ENCODE peak calls at places on chromosome 14, in four cellular contexts. One of them, this sample, is unnamed.

GRCh38 chr14:35539969-35540368 is 6.0 kb downstream of the INSM2 start:
- DNase-seq in Calu3: no peak
- DNase-seq in RWPE1: no peak
- DNase-seq in hepatocyte: no peak
- DNase-seq in this sample: no peak

GRCh38 chr14:77882098-77882497 is 82.2 kb downstream of the ADCK1 start:
- DNase-seq in hepatocyte: peak; percentile 39
- DNase-seq in Calu3: peak; percentile 19
- DNase-seq in RWPE1: no peak
- DNase-seq in this sample: peak; percentile 38

GRCh38 chr14:23058654-23059504 is 1.6 kb upstream of the CDH24 start:
- DNase-seq in Calu3: no peak
- DNase-seq in RWPE1: no peak
- DNase-seq in hepatocyte: no peak
- DNase-seq in this sample: no peak

GRCh38 chr14:99660006-99660566 is 15.2 kb downstream of the HHIPL1 start:
- DNase-seq in Calu3: no peak
- DNase-seq in hepatocyte: no peak
- DNase-seq in RWPE1: no peak
- DNase-seq in this sample: no peak

GRCh38 chr14:103185051-103186027 is 62.1 kb downstream of the TNFAIP2 start:
- DNase-seq in RWPE1: peak; percentile 70
- DNase-seq in Calu3: peak; percentile 31
- DNase-seq in hepatocyte: peak; percentile 66
- DNase-seq in this sample: peak; percentile 74

GRCh38 chr14:35114036-35114435 is 7.8 kb downstream of the PPP2R3C start:
- DNase-seq in Calu3: no peak
- DNase-seq in hepatocyte: no peak
- DNase-seq in RWPE1: no peak
- DNase-seq in this sample: no peak

GRCh38 chr14:51614707-51615106 is 37.0 kb upstream of the FRMD6 start:
- DNase-seq in hepatocyte: no peak
- DNase-seq in RWPE1: no peak
- DNase-seq in Calu3: no peak
- DNase-seq in this sample: peak; percentile 24

GRCh38 chr14:64060648-64061096 is 207.9 kb downstream of the SYNE2 start:
- DNase-seq in RWPE1: peak; percentile 69
- DNase-seq in Calu3: peak; percentile 34
- DNase-seq in hepatocyte: no peak
- DNase-seq in this sample: peak; percentile 45

GRCh38 chr14:42110167-42110566 is 503.5 kb downstream of the LRFN5 start:
- DNase-seq in Calu3: no peak
- DNase-seq in hepatocyte: no peak
- DNase-seq in RWPE1: peak; percentile 9
- DNase-seq in this sample: peak; percentile 84

GRCh38 chr14:31877333-31877798 is 199.7 kb upstream of the ARHGAP5 start:
- DNase-seq in hepatocyte: no peak
- DNase-seq in Calu3: no peak
- DNase-seq in RWPE1: no peak
- DNase-seq in this sample: peak; percentile 53

GRCh38 chr14:39581474-39581873 is 149.2 kb upstream of the FBXO33 start:
- DNase-seq in hepatocyte: no peak
- DNase-seq in Calu3: no peak
- DNase-seq in RWPE1: no peak
- DNase-seq in this sample: no peak

GRCh38 chr14:54094765-54095164 is 138.1 kb upstream of the BMP4 start:
- DNase-seq in hepatocyte: no peak
- DNase-seq in RWPE1: peak; percentile 13
- DNase-seq in Calu3: no peak
- DNase-seq in this sample: peak; percentile 19

GRCh38 chr14:89826581-89826980 is 127.9 kb downstream of the EFCAB11 start:
- DNase-seq in hepatocyte: no peak
- DNase-seq in RWPE1: no peak
- DNase-seq in Calu3: no peak
- DNase-seq in this sample: no peak

GRCh38 chr14:51680031-51680430 is 28.3 kb downstream of the FRMD6 start:
- DNase-seq in hepatocyte: no peak
- DNase-seq in Calu3: no peak
- DNase-seq in RWPE1: no peak
- DNase-seq in this sample: no peak

GRCh38 chr14:72513994-72514659 is 379.8 kb downstream of the DPF3 start:
- DNase-seq in hepatocyte: peak; percentile 57
- DNase-seq in RWPE1: peak; percentile 40
- DNase-seq in Calu3: peak; percentile 28
- DNase-seq in this sample: peak; percentile 65

This sample was measured in LHCN-M2.